ENCODE peak calls at places on chromosomes 6 and 20, in ten cellular contexts. M, W, H, E, V, L, I, Q, N and J are unnamed samples.

GRCh38 chr6:34465551-34466241 is at the start of gene PACSIN1:
- DNase-seq in M (no peak), W (no peak), H (no peak), E (peak), V (no peak), L (no peak), I (no peak), Q (no peak), N (peak), J (no peak)

GRCh38 chr20:62352402-62353288 is 14.5 kb downstream of the LAMA5 start:
- DNase-seq in M (no peak), W (no peak), H (no peak), E (no peak), V (peak), L (no peak), I (peak), Q (no peak), N (peak), J (peak)

GRCh38 chr20:1844723-1845523 is 50.3 kb upstream of the SIRPA start:
- DNase-seq in M (peak), W (no peak), H (no peak), E (no peak), V (peak), L (peak), I (peak), Q (no peak), N (no peak), J (no peak)

GRCh38 chr20:45539382-45539781 is at the start of gene WFDC6:
- DNase-seq in M (no peak), W (no peak), H (no peak), E (no peak), V (no peak), L (no peak), I (no peak), Q (no peak), N (no peak), J (no peak)

GRCh38 chr20:24425523-24425922 is 43.9 kb upstream of the SYNDIG1 start:
- DNase-seq in M (no peak), W (no peak), H (no peak), E (no peak), V (no peak), L (no peak), I (no peak), Q (no peak), N (no peak), J (no peak)

GRCh38 chr20:22335210-22335609 is 249.2 kb downstream of the FOXA2 start:
- DNase-seq in M (no peak), W (no peak), H (no peak), E (no peak), V (no peak), L (no peak), I (no peak), Q (no peak), N (no peak), J (no peak)

GRCh38 chr20:40673442-40673841 is 15.6 kb downstream of the MAFB start:
- DNase-seq in M (no peak), W (no peak), H (no peak), E (no peak), V (no peak), L (no peak), I (no peak), Q (no peak), N (no peak), J (peak)

GRCh38 chr6:158548418-158549161 is 11.3 kb upstream of the TMEM181 start:
- DNase-seq in M (no peak), W (no peak), H (no peak), E (no peak), V (peak), L (no peak), I (no peak), Q (peak), N (no peak), J (no peak)

GRCh38 chr6:38631186-38631783 is 8.4 kb downstream of the BTBD9 start:
- DNase-seq in M (no peak), W (no peak), H (no peak), E (no peak), V (no peak), L (no peak), I (no peak), Q (no peak), N (no peak), J (no peak)

GRCh38 chr6:74277749-74278148 is 581.7 kb downstream of the CD109 start:
- DNase-seq in M (peak), W (no peak), H (no peak), E (peak), V (peak), L (peak), I (no peak), Q (no peak), N (no peak), J (peak)

GRCh38 chr6:68059894-68060293 is 575.2 kb upstream of the ADGRB3 start:
- DNase-seq in M (peak), W (no peak), H (no peak), E (no peak), V (peak), L (no peak), I (no peak), Q (no peak), N (no peak), J (no peak)

GRCh38 chr20:2379511-2380229 is 1.0 kb upstream of the TGM6 start:
- DNase-seq in M (no peak), W (no peak), H (peak), E (no peak), V (no peak), L (no peak), I (no peak), Q (no peak), N (no peak), J (no peak)

GRCh38 chr6:165599596-165600487 is 63.2 kb downstream of the PDE10A start:
- DNase-seq in M (no peak), W (no peak), H (no peak), E (no peak), V (no peak), L (no peak), I (no peak), Q (no peak), N (no peak), J (no peak)

GRCh38 chr6:88480822-88481221 is 314.7 kb upstream of the CNR1 start:
- DNase-seq in M (no peak), W (no peak), H (no peak), E (no peak), V (no peak), L (no peak), I (no peak), Q (no peak), N (no peak), J (no peak)

GRCh38 chr20:33148040-33148439 is 19.9 kb upstream of the BPIFA2 start:
- DNase-seq in M (no peak), W (no peak), H (no peak), E (no peak), V (no peak), L (no peak), I (no peak), Q (peak), N (no peak), J (no peak)

GRCh38 chr6:41963371-41963770 is 21.8 kb upstream of the CCND3 start:
- DNase-seq in M (no peak), W (no peak), H (no peak), E (no peak), V (no peak), L (no peak), I (no peak), Q (peak), N (no peak), J (no peak)

GRCh38 chr6:151958332-151958731 is 150.8 kb downstream of the ESR1 start:
- DNase-seq in M (peak), W (no peak), H (no peak), E (no peak), V (peak), L (no peak), I (no peak), Q (no peak), N (no peak), J (peak)

GRCh38 chr6:127768745-127769144 is 132.1 kb downstream of the THEMIS start:
- DNase-seq in M (no peak), W (no peak), H (no peak), E (no peak), V (no peak), L (no peak), I (no peak), Q (no peak), N (no peak), J (no peak)

GRCh38 chr6:167450631-167451030 is 125.7 kb downstream of the TTLL2 start:
- DNase-seq in M (no peak), W (no peak), H (no peak), E (no peak), V (no peak), L (no peak), I (no peak), Q (no peak), N (no peak), J (no peak)

GRCh38 chr6:117602151-117602898 is at the start of gene GOPC:
- DNase-seq in M (peak), W (peak), H (peak), E (peak), V (peak), L (peak), I (peak), Q (peak), N (peak), J (peak)

GRCh38 chr6:117602899-117603588 is 733 bp upstream of the GOPC start:
- DNase-seq in M (no peak), W (no peak), H (no peak), E (no peak), V (no peak), L (no peak), I (no peak), Q (no peak), N (no peak), J (no peak)

GRCh38 chr6:117601811-117602150 is 530 bp downstream of the GOPC start:
- DNase-seq in M (no peak), W (peak), H (peak), E (no peak), V (no peak), L (no peak), I (no peak), Q (no peak), N (no peak), J (peak)

GRCh38 chr6:117597755-117598154 is 4.6 kb downstream of the GOPC start:
- DNase-seq in M (no peak), W (no peak), H (no peak), E (no peak), V (no peak), L (no peak), I (no peak), Q (no peak), N (no peak), J (no peak)

GRCh38 chr6:117600008-117600743 is 2.1 kb downstream of the GOPC start:
- DNase-seq in M (peak), W (no peak), H (no peak), E (no peak), V (peak), L (peak), I (no peak), Q (no peak), N (no peak), J (peak)
- H3K4me3 ChIP-seq in M (peak), W (peak), H (no peak), E (peak), V (peak), L (peak), I (no peak), Q (no peak), N (peak), J (peak)

GRCh38 chr20:31476313-31476623 is 1.2 kb downstream of the REM1 start:
- DNase-seq in M (no peak), W (no peak), H (no peak), E (no peak), V (no peak), L (no peak), I (no peak), Q (no peak), N (no peak), J (no peak)
- H3K4me3 ChIP-seq in M (no peak), W (no peak), H (no peak), E (no peak), V (no peak), L (no peak), I (peak), Q (no peak), N (peak), J (no peak)

DNA sequence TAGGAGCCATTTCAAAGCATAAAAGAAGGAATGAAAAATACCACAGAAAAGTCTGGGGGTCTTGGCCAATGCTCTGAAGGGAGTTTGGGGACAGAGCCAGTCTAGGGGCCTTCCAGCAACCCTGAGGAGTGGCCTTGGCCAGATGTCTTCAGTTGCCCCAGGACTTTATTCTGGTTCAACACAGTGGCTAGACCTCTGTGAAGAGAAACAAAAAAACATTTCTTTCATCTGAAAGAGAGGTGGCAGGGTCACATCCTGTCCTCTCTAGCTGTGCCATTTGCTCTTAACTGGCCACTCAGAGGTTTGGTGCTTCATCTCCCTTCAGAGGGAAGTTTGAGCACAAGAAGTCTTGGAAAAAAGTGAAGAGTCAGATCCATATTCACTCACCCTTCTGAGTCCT is 660.2 kb upstream of the GJE1 start:
- DNase-seq in M (no peak), W (no peak), H (no peak), E (no peak), V (no peak), L (no peak), I (no peak), Q (no peak), N (no peak), J (no peak)
- H3K4me3 ChIP-seq in M (no peak), W (no peak), H (no peak), E (no peak), V (no peak), L (no peak), I (no peak), Q (no peak), N (no peak), J (no peak)

DNA sequence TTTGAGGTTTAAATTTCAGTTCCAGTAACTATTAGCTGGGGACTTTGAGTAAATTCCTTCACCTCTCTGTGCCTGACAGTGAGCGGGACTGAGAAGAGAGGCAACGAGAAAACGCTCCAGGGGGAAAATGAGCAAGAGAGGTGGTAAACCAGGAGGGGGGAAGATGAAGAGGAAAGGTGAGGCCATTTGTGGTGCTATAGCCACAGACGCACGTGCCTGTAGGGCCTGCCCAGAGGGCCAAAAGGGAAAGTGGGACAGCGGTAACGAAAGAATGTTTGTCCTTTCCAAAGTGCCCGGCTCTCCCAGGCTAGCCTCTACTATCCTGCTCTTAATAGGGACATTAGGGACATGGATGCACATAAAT is 99.2 kb downstream of the BMP7 start:
- DNase-seq in M (no peak), W (no peak), H (no peak), E (no peak), V (no peak), L (no peak), I (no peak), Q (no peak), N (no peak), J (no peak)
- H3K4me3 ChIP-seq in M (no peak), W (no peak), H (no peak), E (no peak), V (no peak), L (no peak), I (no peak), Q (no peak), N (no peak), J (no peak)

GRCh38 chr6:110876170-110876773 is 1.7 kb downstream of the AMD1 start:
- DNase-seq in M (peak), W (peak), H (peak), E (peak), V (peak), L (peak), I (peak), Q (peak), N (peak), J (peak)

GRCh38 chr6:110877569-110877968 is 3.0 kb downstream of the AMD1 start:
- DNase-seq in M (no peak), W (no peak), H (no peak), E (no peak), V (no peak), L (no peak), I (no peak), Q (no peak), N (no peak), J (no peak)

GRCh38 chr6:110880651-110881050 is 6.1 kb downstream of the AMD1 start:
- DNase-seq in M (no peak), W (no peak), H (no peak), E (no peak), V (no peak), L (no peak), I (no peak), Q (no peak), N (no peak), J (no peak)

GRCh38 chr6:110877154-110877564 is 2.6 kb downstream of the AMD1 start:
- DNase-seq in M (peak), W (no peak), H (no peak), E (no peak), V (peak), L (peak), I (no peak), Q (no peak), N (no peak), J (peak)

DNA sequence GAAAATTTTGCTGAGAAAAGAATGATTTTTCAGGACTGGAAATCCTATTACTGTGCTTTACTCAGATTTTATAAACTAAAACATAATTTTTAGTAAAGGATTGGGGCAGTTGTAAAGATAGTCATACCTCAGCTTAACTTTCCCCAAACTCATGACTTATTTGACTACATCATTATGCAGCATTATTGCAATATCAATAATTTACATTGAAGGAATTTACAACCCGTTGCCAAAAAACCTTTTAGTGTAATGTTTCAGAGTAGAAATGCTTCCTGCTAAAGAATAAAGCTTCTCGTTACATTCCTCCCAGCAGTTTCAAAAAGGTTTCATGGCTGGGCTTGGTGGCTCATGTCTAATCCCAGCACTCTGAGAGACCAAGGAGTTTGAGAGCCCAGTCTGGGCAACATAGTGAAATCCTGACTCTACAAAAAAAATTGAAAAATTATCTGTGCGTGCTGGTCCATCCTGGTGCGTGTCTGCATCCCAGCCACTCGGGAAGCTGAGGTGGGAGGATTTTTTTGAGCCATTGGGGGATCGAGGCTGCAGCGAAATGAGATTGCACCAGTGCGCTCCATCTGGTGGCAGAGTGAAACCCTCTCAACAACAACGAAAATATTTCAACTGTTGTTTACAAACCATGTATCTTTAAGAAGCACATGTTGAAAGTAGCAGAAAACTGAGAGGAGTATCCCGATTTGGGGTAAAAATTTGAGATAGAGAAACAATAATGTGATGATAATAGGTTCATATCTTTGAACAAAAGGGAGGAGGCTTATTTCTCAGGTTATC is 4.4 kb downstream of the AMD1 start:
- DNase-seq in M (peak), W (no peak), H (peak), E (peak), V (peak), L (peak), I (no peak), Q (no peak), N (no peak), J (peak)
- H3K4me3 ChIP-seq in M (peak), W (peak), H (peak), E (peak), V (no peak), L (peak), I (no peak), Q (no peak), N (peak), J (no peak)